ENCODE peak calls at places on chromosomes 12 and 14, in four cellular contexts. Y is suprapubic skin, S is ovary, L is K562. O is an unnamed sample.

GRCh38 chr12:104680070-104680469 is 223.3 kb downstream of the CHST11 start:
- DNase-seq in Y (no peak), S (no peak), L (no peak), O (no peak)

GRCh38 chr12:22447223-22447622 is 97.1 kb downstream of the C2CD5 start:
- DNase-seq in S (no peak), Y (no peak), L (no peak), O (no peak)

GRCh38 chr12:2129076-2129475 is 76.3 kb downstream of the CACNA1C start:
- DNase-seq in Y (peak; percentile 7), S (no peak), L (no peak), O (no peak)

GRCh38 chr12:79615596-79616560 is 74.9 kb downstream of the PAWR start:
- DNase-seq in L (no peak), S (no peak), Y (no peak), O (no peak)

GRCh38 chr14:29243355-29243754 is 476.8 kb downstream of the FOXG1 start:
- DNase-seq in Y (no peak), S (no peak), L (no peak), O (no peak)

GRCh38 chr12:47811581-47812484 is 7.9 kb downstream of the HDAC7 start:
- DNase-seq in S (peak; percentile 84), L (no peak), Y (no peak), O (peak; percentile 91)

GRCh38 chr14:37623971-37624370 is 28.5 kb downstream of the TTC6 start:
- DNase-seq in S (no peak), Y (no peak), L (no peak), O (no peak)

GRCh38 chr14:44979740-44980346 is 17.9 kb downstream of the TOGARAM1 start:
- DNase-seq in S (peak; percentile 53), Y (no peak), L (no peak), O (peak; percentile 81)

GRCh38 chr12:108854055-108854452 is 3.3 kb downstream of the SSH1 start:
- DNase-seq in Y (peak; percentile 47), S (no peak), L (no peak), O (no peak)

GRCh38 chr14:105481886-105482454 is 4.7 kb upstream of the CRIP1 start:
- DNase-seq in S (peak; percentile 89), L (peak; percentile 62), Y (peak; percentile 99), O (peak; percentile 98)

GRCh38 chr12:112858776-112859175 is 48.0 kb upstream of the OAS1 start:
- DNase-seq in L (no peak), S (no peak), Y (no peak), O (no peak)

GRCh38 chr12:12070149-12070548 is 590 bp upstream of the BCL2L14 start:
- DNase-seq in S (no peak), L (no peak), Y (no peak), O (no peak)

GRCh38 chr14:36690301-36691020 is 28.8 kb downstream of the PAX9 start:
- DNase-seq in L (no peak), S (no peak), Y (no peak), O (no peak)

GRCh38 chr14:55968741-55969140 is 149.5 kb upstream of the PELI2 start:
- DNase-seq in Y (no peak), S (no peak), L (no peak), O (no peak)

GRCh38 chr12:127398026-127398715 is 868.8 kb upstream of the TMEM132C start:
- DNase-seq in S (no peak), Y (no peak), L (no peak), O (no peak)

GRCh38 chr12:89324437-89324836 is 27.9 kb downstream of the DUSP6 start:
- DNase-seq in Y (no peak), S (no peak), L (no peak), O (no peak)

GRCh38 chr14:64867182-64867581 is 12.5 kb downstream of the SPTB start:
- DNase-seq in L (no peak), Y (no peak), S (no peak), O (no peak)

GRCh38 chr12:103736572-103736971 is 104.5 kb downstream of the NT5DC3 start:
- DNase-seq in S (no peak), Y (no peak), L (no peak), O (no peak)

GRCh38 chr14:30624132-30624423 is 2.0 kb downstream of the SCFD1 start:
- DNase-seq in L (no peak), S (no peak), Y (no peak), O (no peak)

GRCh38 chr12:89827592-89827991 is 119.0 kb upstream of the ATP2B1 start:
- DNase-seq in Y (no peak), L (peak; percentile 26), S (no peak), O (no peak)

GRCh38 chr14:77181603-77182437 is at the start of gene TMEM63C:
- DNase-seq in S (no peak), Y (no peak), L (peak; percentile 30), O (no peak)

GRCh38 chr12:46661161-46661845 is 164.5 kb downstream of the SLC38A4 start:
- DNase-seq in Y (no peak), S (no peak), L (no peak), O (no peak)

GRCh38 chr12:2797721-2798418 is 3.1 kb downstream of the FKBP4 start:
- DNase-seq in Y (no peak), S (peak; percentile 76), L (no peak), O (peak; percentile 83)

GRCh38 chr12:87671757-87672156 is 357.4 kb downstream of the C12orf50 start:
- DNase-seq in L (no peak), Y (no peak), S (no peak), O (no peak)

GRCh38 chr14:24100982-24101494 is 6.9 kb downstream of the PCK2 start:
- DNase-seq in L (no peak), Y (no peak), S (no peak), O (no peak)

GRCh38 chr12:6951551-6952120 is 480 bp downstream of the PTPN6 start:
- DNase-seq in S (peak; percentile 33), Y (no peak), L (no peak), O (peak; percentile 20)
- H3K4me3 ChIP-seq in S (peak overlapping the region; percentile 4), Y (peak overlapping the region; percentile 44), L (no peak overlapping the region), O (peak overlapping the region; percentile 1)

GRCh38 chr12:124684971-124685688 is 117.7 kb upstream of the NCOR2 start:
- DNase-seq in S (peak; percentile 72), L (no peak), Y (no peak), O (peak; percentile 69)
- H3K4me1 ChIP-seq in S (peaks cover 13% of the 10 kb centered on the region), L (peaks cover 21% of the 10 kb centered on the region), Y (peaks cover 64% of the 10 kb centered on the region), O (peaks cover 22% of the 10 kb centered on the region)

GRCh38 chr12:130846386-130846785 is 7.3 kb upstream of the STX2 start:
- DNase-seq in L (no peak), S (no peak), Y (no peak), O (no peak)
- H3K27ac ChIP-seq in L (no peak overlapping the region), S (no peak overlapping the region), Y (no peak overlapping the region), O (no peak overlapping the region)

GRCh38 chr12:132886529-132887477 is 602 bp downstream of the CHFR start:
- DNase-seq in L (no peak), Y (no peak), S (no peak), O (no peak)
- H3K4me3 ChIP-seq in L (peak overlapping the region; percentile 92), Y (peak overlapping the region; percentile 79), S (peak overlapping the region; percentile 91), O (peak overlapping the region; percentile 90)